ENCODE peak calls at places on chromosome 12, in seven cellular contexts. One of them, this sample, is unnamed.

GRCh38 chr12:50520345-50520744 is 15.6 kb downstream of the DIP2B start:
- DNase-seq in effector CD4-positive, alpha-beta T cell: no peak
- DNase-seq in GM20000: no peak
- DNase-seq in T47D: no peak
- DNase-seq in AG09319: no peak
- DNase-seq in B cell: no peak
- DNase-seq in neural crest cell: no peak
- DNase-seq in this sample: no peak

GRCh38 chr12:125064492-125064891 is 743 bp upstream of the AACS start:
- DNase-seq in effector CD4-positive, alpha-beta T cell: no peak
- DNase-seq in GM20000: no peak
- DNase-seq in T47D: no peak
- DNase-seq in AG09319: no peak
- DNase-seq in B cell: no peak
- DNase-seq in neural crest cell: no peak
- DNase-seq in this sample: no peak

GRCh38 chr12:28035483-28035882 is 63.0 kb upstream of the PTHLH start:
- DNase-seq in effector CD4-positive, alpha-beta T cell: no peak
- DNase-seq in GM20000: no peak
- DNase-seq in T47D: peak
- DNase-seq in AG09319: no peak
- DNase-seq in B cell: no peak
- DNase-seq in neural crest cell: no peak
- DNase-seq in this sample: no peak

GRCh38 chr12:57147641-57147944 is 174 bp upstream of the LRP1-AS start:
- DNase-seq in effector CD4-positive, alpha-beta T cell: no peak
- DNase-seq in GM20000: no peak
- DNase-seq in T47D: no peak
- DNase-seq in AG09319: no peak
- DNase-seq in B cell: no peak
- DNase-seq in neural crest cell: no peak
- DNase-seq in this sample: no peak

GRCh38 chr12:106074361-106074705 is 64.4 kb downstream of the NUAK1 start:
- DNase-seq in effector CD4-positive, alpha-beta T cell: no peak
- DNase-seq in GM20000: no peak
- DNase-seq in T47D: no peak
- DNase-seq in AG09319: no peak
- DNase-seq in B cell: no peak
- DNase-seq in neural crest cell: no peak
- DNase-seq in this sample: no peak

GRCh38 chr12:70692681-70693288 is 55.6 kb upstream of the PTPRB start:
- DNase-seq in effector CD4-positive, alpha-beta T cell: no peak
- DNase-seq in GM20000: no peak
- DNase-seq in T47D: peak
- DNase-seq in AG09319: no peak
- DNase-seq in B cell: no peak
- DNase-seq in neural crest cell: no peak
- DNase-seq in this sample: peak

GRCh38 chr12:122081108-122081696 is 2.6 kb downstream of the MLXIP start:
- DNase-seq in effector CD4-positive, alpha-beta T cell: no peak
- DNase-seq in GM20000: no peak
- DNase-seq in T47D: no peak
- DNase-seq in AG09319: no peak
- DNase-seq in B cell: no peak
- DNase-seq in neural crest cell: no peak
- DNase-seq in this sample: no peak

GRCh38 chr12:26032719-26033241 is 74.3 kb downstream of the RASSF8 start:
- DNase-seq in effector CD4-positive, alpha-beta T cell: no peak
- DNase-seq in GM20000: no peak
- DNase-seq in T47D: peak
- DNase-seq in AG09319: no peak
- DNase-seq in B cell: no peak
- DNase-seq in neural crest cell: no peak
- DNase-seq in this sample: no peak

GRCh38 chr12:12072064-12072760 is 1.5 kb downstream of the BCL2L14 start:
- DNase-seq in effector CD4-positive, alpha-beta T cell: peak
- DNase-seq in GM20000: peak
- DNase-seq in T47D: no peak
- DNase-seq in AG09319: no peak
- DNase-seq in B cell: peak
- DNase-seq in neural crest cell: no peak
- DNase-seq in this sample: no peak

GRCh38 chr12:52045794-52046199 is 5.4 kb upstream of the NR4A1 start:
- DNase-seq in effector CD4-positive, alpha-beta T cell: no peak
- DNase-seq in GM20000: no peak
- DNase-seq in T47D: no peak
- DNase-seq in AG09319: no peak
- DNase-seq in B cell: no peak
- DNase-seq in neural crest cell: no peak
- DNase-seq in this sample: no peak

GRCh38 chr12:65868133-65868705 is 43.9 kb downstream of the HMGA2 start:
- DNase-seq in effector CD4-positive, alpha-beta T cell: no peak
- DNase-seq in GM20000: no peak
- DNase-seq in T47D: no peak
- DNase-seq in AG09319: peak
- DNase-seq in B cell: no peak
- DNase-seq in neural crest cell: no peak
- DNase-seq in this sample: no peak

GRCh38 chr12:131872154-131873046 is 22.0 kb upstream of the ULK1 start:
- DNase-seq in effector CD4-positive, alpha-beta T cell: no peak
- DNase-seq in GM20000: no peak
- DNase-seq in T47D: peak
- DNase-seq in AG09319: no peak
- DNase-seq in B cell: peak
- DNase-seq in neural crest cell: no peak
- DNase-seq in this sample: no peak

GRCh38 chr12:82314406-82314892 is 43.7 kb downstream of the CCDC59 start:
- DNase-seq in effector CD4-positive, alpha-beta T cell: no peak
- DNase-seq in GM20000: no peak
- DNase-seq in T47D: peak
- DNase-seq in AG09319: no peak
- DNase-seq in B cell: no peak
- DNase-seq in neural crest cell: peak
- DNase-seq in this sample: no peak

GRCh38 chr12:132373967-132374820 is 44.8 kb upstream of the GALNT9 start:
- DNase-seq in effector CD4-positive, alpha-beta T cell: no peak
- DNase-seq in GM20000: no peak
- DNase-seq in T47D: no peak
- DNase-seq in AG09319: no peak
- DNase-seq in B cell: no peak
- DNase-seq in neural crest cell: no peak
- DNase-seq in this sample: no peak

GRCh38 chr12:19967486-19967885 is 400.9 kb upstream of the PDE3A start:
- DNase-seq in effector CD4-positive, alpha-beta T cell: no peak
- DNase-seq in GM20000: no peak
- DNase-seq in T47D: no peak
- DNase-seq in AG09319: no peak
- DNase-seq in B cell: no peak
- DNase-seq in neural crest cell: no peak
- DNase-seq in this sample: no peak

GRCh38 chr12:91483471-91483985 is 300.9 kb upstream of the DCN start:
- DNase-seq in effector CD4-positive, alpha-beta T cell: no peak
- DNase-seq in GM20000: no peak
- DNase-seq in T47D: no peak
- DNase-seq in AG09319: no peak
- DNase-seq in B cell: no peak
- DNase-seq in neural crest cell: no peak
- DNase-seq in this sample: no peak

GRCh38 chr12:52561880-52562449 is 9.0 kb upstream of the KRT71 start:
- DNase-seq in effector CD4-positive, alpha-beta T cell: no peak
- DNase-seq in GM20000: no peak
- DNase-seq in T47D: peak
- DNase-seq in AG09319: no peak
- DNase-seq in B cell: no peak
- DNase-seq in neural crest cell: no peak
- DNase-seq in this sample: no peak

GRCh38 chr12:1297206-1297605 is 297.2 kb downstream of the FBXL14 start:
- DNase-seq in effector CD4-positive, alpha-beta T cell: no peak
- DNase-seq in GM20000: no peak
- DNase-seq in T47D: no peak
- DNase-seq in AG09319: peak
- DNase-seq in B cell: no peak
- DNase-seq in neural crest cell: no peak
- DNase-seq in this sample: no peak

GRCh38 chr12:76813972-76814371 is 50.1 kb downstream of the ZDHHC17 start:
- DNase-seq in effector CD4-positive, alpha-beta T cell: no peak
- DNase-seq in GM20000: no peak
- DNase-seq in T47D: no peak
- DNase-seq in AG09319: no peak
- DNase-seq in B cell: no peak
- DNase-seq in neural crest cell: no peak
- DNase-seq in this sample: no peak

GRCh38 chr12:15996948-15997347 is 85.8 kb downstream of the DERA start:
- DNase-seq in effector CD4-positive, alpha-beta T cell: no peak
- DNase-seq in GM20000: no peak
- DNase-seq in T47D: no peak
- DNase-seq in AG09319: no peak
- DNase-seq in B cell: no peak
- DNase-seq in neural crest cell: no peak
- DNase-seq in this sample: no peak

GRCh38 chr12:89257355-89257754 is 94.9 kb downstream of the DUSP6 start:
- DNase-seq in effector CD4-positive, alpha-beta T cell: no peak
- DNase-seq in GM20000: no peak
- DNase-seq in T47D: peak
- DNase-seq in AG09319: no peak
- DNase-seq in B cell: no peak
- DNase-seq in neural crest cell: no peak
- DNase-seq in this sample: no peak

GRCh38 chr12:93089805-93090569 is 160.9 kb upstream of the EEA1 start:
- DNase-seq in effector CD4-positive, alpha-beta T cell: no peak
- DNase-seq in GM20000: no peak
- DNase-seq in T47D: no peak
- DNase-seq in AG09319: no peak
- DNase-seq in B cell: no peak
- DNase-seq in neural crest cell: no peak
- DNase-seq in this sample: no peak

GRCh38 chr12:94561943-94562411 is 88.4 kb downstream of the TMCC3 start:
- DNase-seq in effector CD4-positive, alpha-beta T cell: no peak
- DNase-seq in GM20000: peak
- DNase-seq in T47D: peak
- DNase-seq in AG09319: no peak
- DNase-seq in B cell: no peak
- DNase-seq in neural crest cell: no peak
- DNase-seq in this sample: peak

GRCh38 chr12:63164911-63165310 is 13.9 kb upstream of the AVPR1A start:
- DNase-seq in effector CD4-positive, alpha-beta T cell: no peak
- DNase-seq in GM20000: no peak
- DNase-seq in T47D: no peak
- DNase-seq in AG09319: no peak
- DNase-seq in B cell: no peak
- DNase-seq in neural crest cell: no peak
- DNase-seq in this sample: no peak

GRCh38 chr12:54017027-54017788 is 8.4 kb downstream of the HOXC8 start:
- DNase-seq in effector CD4-positive, alpha-beta T cell: no peak
- DNase-seq in GM20000: peak
- DNase-seq in T47D: peak
- DNase-seq in AG09319: no peak
- DNase-seq in B cell: no peak
- DNase-seq in neural crest cell: no peak
- DNase-seq in this sample: peak

GRCh38 chr12:124523071-124523470 is 44.3 kb downstream of the NCOR2 start:
- DNase-seq in effector CD4-positive, alpha-beta T cell: no peak
- DNase-seq in GM20000: no peak
- DNase-seq in T47D: no peak
- DNase-seq in AG09319: no peak
- DNase-seq in B cell: no peak
- DNase-seq in neural crest cell: no peak
- DNase-seq in this sample: no peak

GRCh38 chr12:69052613-69053408 is 119.8 kb upstream of the CPM start:
- DNase-seq in effector CD4-positive, alpha-beta T cell: no peak
- DNase-seq in GM20000: no peak
- DNase-seq in T47D: peak
- DNase-seq in AG09319: peak
- DNase-seq in B cell: no peak
- DNase-seq in neural crest cell: no peak
- DNase-seq in this sample: no peak

GRCh38 chr12:4499186-4499585 is 39.5 kb upstream of the RAD51AP1 start:
- DNase-seq in effector CD4-positive, alpha-beta T cell: no peak
- DNase-seq in GM20000: no peak
- DNase-seq in T47D: no peak
- DNase-seq in AG09319: no peak
- DNase-seq in B cell: no peak
- DNase-seq in neural crest cell: no peak
- DNase-seq in this sample: no peak

GRCh38 chr12:26853303-26854027 is 20.5 kb upstream of the ITPR2 start:
- DNase-seq in effector CD4-positive, alpha-beta T cell: peak
- DNase-seq in GM20000: peak
- DNase-seq in T47D: peak
- DNase-seq in AG09319: no peak
- DNase-seq in B cell: peak
- DNase-seq in neural crest cell: peak
- DNase-seq in this sample: peak

GRCh38 chr12:42735869-42736361 is 146.4 kb upstream of the PRICKLE1 start:
- DNase-seq in effector CD4-positive, alpha-beta T cell: no peak
- DNase-seq in GM20000: no peak
- DNase-seq in T47D: no peak
- DNase-seq in AG09319: no peak
- DNase-seq in B cell: no peak
- DNase-seq in neural crest cell: no peak
- DNase-seq in this sample: no peak

This sample was measured in OCI-LY7.